ENCODE peak calls at places on chromosomes 16 and 17, in nine cellular contexts. A is A673, Z is right atrium auricular region, G is spleen, B is astrocyte of the spinal cord, U is MCF 10A, Y is heart left ventricle, J is PC-9, C is coronary artery. M is an unnamed sample.

GRCh38 chr17:71631483-71631882 is 489.3 kb upstream of the SOX9 start:
- DNase-seq in J (peak; percentile 52), G (no peak), B (peak; percentile 53), A (peak; percentile 51), U (no peak), Z (no peak), C (no peak), Y (no peak), M (no peak)

GRCh38 chr16:75244844-75245758 is 6.3 kb downstream of the BCAR1 start:
- DNase-seq in C (peak; percentile 98), G (no peak), B (peak; percentile 99), J (peak; percentile 93), Z (peak; percentile 90), U (peak; percentile 87), A (no peak), Y (peak; percentile 96), M (peak; percentile 93)

GRCh38 chr16:1990336-1991134 is 765 bp downstream of the SYNGR3 start:
- DNase-seq in G (peak; percentile 90), U (no peak), Z (no peak), J (no peak), Y (no peak), C (no peak), A (no peak), B (no peak), M (no peak)

GRCh38 chr16:87822571-87822970 is 46.7 kb downstream of the SLC7A5 start:
- DNase-seq in J (no peak), A (peak; percentile 74), C (no peak), G (no peak), Y (no peak), U (no peak), B (no peak), Z (no peak), M (no peak)

GRCh38 chr17:2239882-2240430 is 63.6 kb downstream of the SMG6 start:
- DNase-seq in Y (peak; percentile 75), G (no peak), A (no peak), C (no peak), B (peak; percentile 93), U (peak; percentile 85), Z (peak; percentile 88), J (peak; percentile 73), M (peak; percentile 91)

GRCh38 chr16:57188711-57189002 is 2.5 kb downstream of the RSPRY1 start:
- DNase-seq in C (no peak), A (no peak), G (no peak), U (no peak), B (no peak), Y (no peak), J (no peak), Z (no peak), M (no peak)

GRCh38 chr16:73565263-73565662 is 517.3 kb upstream of the ZFHX3 start:
- DNase-seq in C (no peak), G (no peak), B (no peak), Z (no peak), U (peak; percentile 43), J (no peak), A (peak; percentile 49), Y (no peak), M (no peak)

GRCh38 chr17:10631048-10631700 is 25.9 kb downstream of the MYH3 start:
- DNase-seq in Z (no peak), A (peak; percentile 57), C (no peak), Y (no peak), G (peak; percentile 74), U (peak; percentile 24), B (peak; percentile 19), J (no peak), M (peak; percentile 40)

GRCh38 chr17:32494621-32495346 is 8.0 kb downstream of the CDK5R1 start:
- DNase-seq in G (peak; percentile 80), A (peak; percentile 75), Z (no peak), U (no peak), C (no peak), Y (no peak), J (no peak), B (peak; percentile 42), M (no peak)

GRCh38 chr16:89168381-89169189 is 3.0 kb upstream of the CDH15 start:
- DNase-seq in B (no peak), C (no peak), J (no peak), G (peak; percentile 71), Y (no peak), U (no peak), Z (no peak), A (no peak), M (no peak)

GRCh38 chr17:9402590-9403199 is 172.9 kb downstream of the STX8 start:
- DNase-seq in C (no peak), G (no peak), U (peak; percentile 61), Y (no peak), A (peak; percentile 71), J (no peak), B (no peak), Z (no peak), M (peak; percentile 33)

GRCh38 chr17:63096426-63096825 is 130.4 kb downstream of the TANC2 start:
- DNase-seq in A (no peak), G (no peak), B (peak; percentile 51), U (no peak), Z (no peak), Y (no peak), J (no peak), C (no peak), M (peak; percentile 23)

GRCh38 chr16:85491798-85492616 is 121.1 kb upstream of the GSE1 start:
- DNase-seq in Y (peak; percentile 91), U (peak; percentile 38), J (peak; percentile 82), B (no peak), G (peak; percentile 85), C (peak; percentile 83), A (no peak), Z (peak; percentile 86), M (peak; percentile 65)

GRCh38 chr17:52181842-52182241 is 23.3 kb upstream of the CA10 start:
- DNase-seq in B (no peak), G (no peak), A (no peak), J (no peak), Y (no peak), C (no peak), U (no peak), Z (no peak), M (no peak)

GRCh38 chr17:51118330-51119195 is 2.1 kb downstream of the SPAG9 start:
- DNase-seq in Z (no peak), U (peak; percentile 40), J (no peak), A (no peak), B (no peak), Y (no peak), G (no peak), C (no peak), M (peak; percentile 19)

GRCh38 chr17:58447039-58447975 is 30.0 kb upstream of the RNF43 start:
- DNase-seq in C (no peak), A (peak; percentile 82), U (peak; percentile 85), B (peak; percentile 83), Y (peak; percentile 66), Z (no peak), G (peak; percentile 86), J (peak; percentile 79), M (peak; percentile 87)

GRCh38 chr16:27408012-27408601 is 6.1 kb downstream of the IL21R start:
- DNase-seq in U (no peak), J (no peak), G (no peak), C (peak; percentile 8), Z (no peak), A (no peak), B (peak; percentile 69), Y (no peak), M (peak; percentile 40)

GRCh38 chr17:59776577-59776976 is 69.1 kb downstream of the VMP1 start:
- DNase-seq in Z (no peak), B (no peak), C (no peak), A (no peak), U (no peak), G (no peak), Y (no peak), J (no peak), M (no peak)

GRCh38 chr17:78401246-78401645 is 22.8 kb downstream of the PGS1 start:
- DNase-seq in Z (no peak), G (no peak), B (peak; percentile 56), A (no peak), U (no peak), Y (no peak), J (no peak), C (no peak), M (no peak)

GRCh38 chr17:54754560-54754959 is 146.1 kb upstream of the TOM1L1 start:
- DNase-seq in Z (no peak), B (no peak), G (peak; percentile 63), J (no peak), C (no peak), A (peak; percentile 57), Y (no peak), U (no peak), M (no peak)
- TF ChIP-seq CTCF in Z (no peak), B (no peak), G (no peak), J (peak; percentile 63), C (no peak), A (peak; percentile 76), Y (no peak), U (no peak), M (no peak)

GRCh38 chr17:45005700-45006099 is 37.6 kb upstream of the C1QL1 start:
- DNase-seq in J (no peak), U (no peak), C (no peak), G (no peak), Z (no peak), A (no peak), Y (no peak), B (no peak), M (no peak)

GRCh38 chr17:45008191-45008590 is 40.1 kb upstream of the C1QL1 start:
- DNase-seq in Z (no peak), A (no peak), B (no peak), J (no peak), U (no peak), G (no peak), C (no peak), Y (no peak), M (no peak)

GRCh38 chr17:45004388-45004787 is 36.3 kb upstream of the C1QL1 start:
- DNase-seq in A (no peak), B (no peak), C (no peak), Y (no peak), Z (no peak), J (no peak), G (no peak), U (no peak), M (no peak)

GRCh38 chr17:45009676-45010467 is 41.6 kb downstream of the DCAKD start:
- DNase-seq in Z (no peak), Y (no peak), C (no peak), U (no peak), J (no peak), G (no peak), B (no peak), A (no peak), M (no peak)

GRCh38 chr17:45006927-45007461 is 38.9 kb upstream of the C1QL1 start:
- DNase-seq in Y (no peak), U (peak; percentile 27), J (no peak), B (no peak), G (no peak), Z (no peak), A (no peak), C (no peak), M (no peak)
- TF ChIP-seq CTCF in Y (no peak), U (peak; percentile 5), J (no peak), B (no peak), G (no peak), Z (no peak), A (no peak), C (no peak), M (no peak)

GRCh38 chr17:56497132-56497531 is 96.4 kb upstream of the NOG start:
- DNase-seq in Y (no peak), Z (no peak), U (no peak), G (no peak), J (no peak), B (no peak), C (no peak), A (no peak), M (no peak)
- TF ChIP-seq CTCF in Y (no peak), Z (no peak), U (no peak), G (no peak), J (no peak), B (no peak), C (no peak), A (no peak), M (no peak)

GRCh38 chr16:79776243-79776884 is 175.8 kb upstream of the MAF start:
- DNase-seq in G (no peak), C (no peak), Y (peak; percentile 59), U (no peak), Z (no peak), J (no peak), A (no peak), B (peak; percentile 60), M (peak; percentile 8)
- TF ChIP-seq CTCF in G (no peak), C (no peak), Y (no peak), U (no peak), Z (no peak), J (no peak), A (no peak), B (no peak), M (no peak)

M was measured in fibroblast of the aortic adventitia.